ENCODE peak calls at places on chromosomes 3 and 15, in six cellular contexts. One of them, this sample, is unnamed.

GRCh38 chr3:42667096-42667522 is 13.6 kb downstream of the ZBTB47 start:
- DNase-seq in fibroblast of lung: no peak
- DNase-seq in GM23338: no peak
- DNase-seq in neural progenitor cell: no peak
- DNase-seq in astrocyte: no peak
- DNase-seq in H1: no peak
- DNase-seq in this sample: no peak

GRCh38 chr3:64224826-64225606 is at the start of gene PRICKLE2:
- DNase-seq in H1: peak; percentile 43
- DNase-seq in astrocyte: peak; percentile 90
- DNase-seq in fibroblast of lung: peak; percentile 92
- DNase-seq in neural progenitor cell: peak; percentile 92
- DNase-seq in GM23338: peak; percentile 86
- DNase-seq in this sample: peak; percentile 81

GRCh38 chr15:71109890-71110289 is 5.4 kb upstream of the THSD4 start:
- DNase-seq in neural progenitor cell: no peak
- DNase-seq in H1: no peak
- DNase-seq in fibroblast of lung: no peak
- DNase-seq in GM23338: no peak
- DNase-seq in astrocyte: no peak
- DNase-seq in this sample: no peak

GRCh38 chr3:141769171-141769894 is 6.1 kb downstream of the GRK7 start:
- DNase-seq in astrocyte: peak; percentile 34
- DNase-seq in neural progenitor cell: no peak
- DNase-seq in GM23338: no peak
- DNase-seq in H1: no peak
- DNase-seq in fibroblast of lung: peak; percentile 54
- DNase-seq in this sample: no peak

GRCh38 chr3:139534444-139534812 is 5.1 kb downstream of the RBP1 start:
- DNase-seq in astrocyte: peak; percentile 93
- DNase-seq in fibroblast of lung: peak; percentile 95
- DNase-seq in H1: no peak
- DNase-seq in GM23338: no peak
- DNase-seq in neural progenitor cell: peak; percentile 20
- DNase-seq in this sample: peak; percentile 91

GRCh38 chr15:88606437-88606794 is 14.7 kb upstream of the AEN start:
- DNase-seq in astrocyte: no peak
- DNase-seq in H1: no peak
- DNase-seq in GM23338: peak; percentile 71
- DNase-seq in fibroblast of lung: no peak
- DNase-seq in neural progenitor cell: no peak
- DNase-seq in this sample: no peak

GRCh38 chr3:42728056-42728455 is 25.5 kb upstream of the HHATL start:
- DNase-seq in GM23338: no peak
- DNase-seq in neural progenitor cell: no peak
- DNase-seq in astrocyte: no peak
- DNase-seq in fibroblast of lung: no peak
- DNase-seq in H1: no peak
- DNase-seq in this sample: no peak

GRCh38 chr3:141243295-141243707 is 11.7 kb downstream of the PXYLP1 start:
- DNase-seq in H1: no peak
- DNase-seq in fibroblast of lung: peak; percentile 69
- DNase-seq in astrocyte: peak; percentile 60
- DNase-seq in GM23338: no peak
- DNase-seq in neural progenitor cell: no peak
- DNase-seq in this sample: no peak

GRCh38 chr3:151008699-151009098 is 36.2 kb upstream of the CLRN1 start:
- DNase-seq in fibroblast of lung: peak; percentile 55
- DNase-seq in GM23338: peak; percentile 51
- DNase-seq in H1: no peak
- DNase-seq in astrocyte: peak; percentile 40
- DNase-seq in neural progenitor cell: peak; percentile 53
- DNase-seq in this sample: peak; percentile 11

GRCh38 chr3:128950223-128950938 is 43.5 kb downstream of the CFAP92 start:
- DNase-seq in H1: no peak
- DNase-seq in fibroblast of lung: peak; percentile 47
- DNase-seq in GM23338: peak; percentile 50
- DNase-seq in astrocyte: peak; percentile 29
- DNase-seq in neural progenitor cell: peak; percentile 61
- DNase-seq in this sample: no peak

GRCh38 chr3:26574766-26575165 is 47.8 kb upstream of the LRRC3B start:
- DNase-seq in fibroblast of lung: no peak
- DNase-seq in GM23338: no peak
- DNase-seq in H1: no peak
- DNase-seq in neural progenitor cell: no peak
- DNase-seq in astrocyte: no peak
- DNase-seq in this sample: no peak

GRCh38 chr3:31659246-31659645 is 126.5 kb downstream of the STT3B start:
- DNase-seq in H1: no peak
- DNase-seq in neural progenitor cell: no peak
- DNase-seq in GM23338: no peak
- DNase-seq in astrocyte: no peak
- DNase-seq in fibroblast of lung: no peak
- DNase-seq in this sample: no peak

GRCh38 chr15:70166506-70167087 is 68.9 kb upstream of the TLE3 start:
- DNase-seq in fibroblast of lung: no peak
- DNase-seq in H1: no peak
- DNase-seq in GM23338: no peak
- DNase-seq in astrocyte: no peak
- DNase-seq in neural progenitor cell: no peak
- DNase-seq in this sample: no peak

GRCh38 chr3:46258525-46258924 is 16.3 kb downstream of the CCR3 start:
- DNase-seq in GM23338: no peak
- DNase-seq in neural progenitor cell: no peak
- DNase-seq in fibroblast of lung: no peak
- DNase-seq in astrocyte: no peak
- DNase-seq in H1: no peak
- DNase-seq in this sample: no peak

GRCh38 chr3:105708980-105709379 is 159.8 kb downstream of the CBLB start:
- DNase-seq in astrocyte: no peak
- DNase-seq in neural progenitor cell: no peak
- DNase-seq in GM23338: no peak
- DNase-seq in H1: no peak
- DNase-seq in fibroblast of lung: no peak
- DNase-seq in this sample: no peak

GRCh38 chr3:42539871-42540714 is 37.6 kb downstream of the VIPR1 start:
- DNase-seq in GM23338: peak; percentile 94
- DNase-seq in H1: peak; percentile 56
- DNase-seq in astrocyte: no peak
- DNase-seq in fibroblast of lung: no peak
- DNase-seq in neural progenitor cell: peak; percentile 78
- DNase-seq in this sample: peak; percentile 24

GRCh38 chr3:183534249-183534648 is 21.3 kb downstream of the KLHL6 start:
- DNase-seq in fibroblast of lung: peak; percentile 29
- DNase-seq in astrocyte: no peak
- DNase-seq in GM23338: no peak
- DNase-seq in H1: no peak
- DNase-seq in neural progenitor cell: no peak
- DNase-seq in this sample: peak; percentile 40

GRCh38 chr3:46213201-46213600 is 5.1 kb upstream of the CCR1 start:
- DNase-seq in astrocyte: no peak
- DNase-seq in fibroblast of lung: no peak
- DNase-seq in neural progenitor cell: no peak
- DNase-seq in H1: no peak
- DNase-seq in GM23338: no peak
- DNase-seq in this sample: no peak

GRCh38 chr3:57877116-57877515 is 121.0 kb downstream of the SLMAP start:
- DNase-seq in astrocyte: peak; percentile 23
- DNase-seq in neural progenitor cell: no peak
- DNase-seq in H1: no peak
- DNase-seq in fibroblast of lung: peak; percentile 47
- DNase-seq in GM23338: no peak
- DNase-seq in this sample: no peak

GRCh38 chr3:34015204-34016142 is 217.0 kb downstream of the PDCD6IP start:
- DNase-seq in fibroblast of lung: no peak
- DNase-seq in neural progenitor cell: peak; percentile 43
- DNase-seq in astrocyte: no peak
- DNase-seq in GM23338: peak; percentile 79
- DNase-seq in H1: no peak
- DNase-seq in this sample: no peak

GRCh38 chr3:34017757-34018156 is 219.3 kb downstream of the PDCD6IP start:
- DNase-seq in H1: no peak
- DNase-seq in fibroblast of lung: no peak
- DNase-seq in neural progenitor cell: no peak
- DNase-seq in astrocyte: no peak
- DNase-seq in GM23338: no peak
- DNase-seq in this sample: no peak

GRCh38 chr3:34019158-34019557 is 220.7 kb downstream of the PDCD6IP start:
- DNase-seq in fibroblast of lung: no peak
- DNase-seq in neural progenitor cell: no peak
- DNase-seq in GM23338: no peak
- DNase-seq in astrocyte: no peak
- DNase-seq in H1: no peak
- DNase-seq in this sample: no peak

GRCh38 chr3:34013818-34014576 is 215.6 kb downstream of the PDCD6IP start:
- DNase-seq in GM23338: no peak
- DNase-seq in H1: no peak
- DNase-seq in neural progenitor cell: no peak
- DNase-seq in fibroblast of lung: no peak
- DNase-seq in astrocyte: no peak
- DNase-seq in this sample: no peak

DNA sequence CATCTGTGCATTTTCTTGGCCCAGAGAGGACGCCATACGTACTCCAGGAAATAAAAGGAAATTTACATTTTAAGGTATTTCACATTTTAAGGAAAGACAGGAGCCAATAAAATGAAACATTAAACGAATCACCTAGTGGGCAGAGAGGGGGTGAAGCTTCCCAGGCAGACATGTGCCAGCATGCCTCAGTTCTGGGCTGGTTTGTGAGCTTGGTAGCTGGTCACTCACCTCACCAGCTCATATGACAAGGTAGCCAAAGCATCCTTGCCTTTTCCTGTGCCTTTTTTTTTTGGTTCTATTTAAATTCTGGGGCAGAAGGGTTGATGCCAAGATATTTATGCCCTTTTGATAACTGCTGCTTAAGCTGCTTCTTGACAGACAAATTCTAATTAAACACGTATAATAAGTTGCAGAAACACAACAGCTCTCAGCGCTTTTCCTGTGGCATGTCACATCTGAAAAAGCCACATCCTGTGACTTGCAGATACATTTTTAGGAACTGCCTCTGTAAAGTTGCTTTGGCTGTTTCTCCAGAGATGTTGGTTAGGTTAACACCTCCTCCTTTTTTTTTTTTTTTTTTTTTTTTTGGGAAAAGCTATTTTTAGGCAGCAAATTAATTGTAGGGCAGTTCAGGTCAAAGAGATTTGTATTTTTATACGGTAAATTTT is 218.6 kb downstream of the PDCD6IP start:
- DNase-seq in H1: no peak
- DNase-seq in fibroblast of lung: no peak
- DNase-seq in astrocyte: no peak
- DNase-seq in GM23338: no peak
- DNase-seq in neural progenitor cell: no peak
- DNase-seq in this sample: peak; percentile 71
- H2AFZ ChIP-seq in H1: no peak overlapping the region
- H2AFZ ChIP-seq in fibroblast of lung: no peak overlapping the region
- H2AFZ ChIP-seq in astrocyte: no peak overlapping the region
- H2AFZ ChIP-seq in GM23338: no peak overlapping the region
- H2AFZ ChIP-seq in neural progenitor cell: no peak overlapping the region
- H2AFZ ChIP-seq in this sample: peak overlapping the region; percentile 13

GRCh38 chr3:126213376-126214044 is 33.1 kb upstream of the ALDH1L1 start:
- DNase-seq in astrocyte: peak; percentile 10
- DNase-seq in fibroblast of lung: no peak
- DNase-seq in GM23338: peak; percentile 10
- DNase-seq in H1: no peak
- DNase-seq in neural progenitor cell: peak; percentile 16
- DNase-seq in this sample: no peak
- TF ChIP-seq EZH2 in astrocyte: no peak
- TF ChIP-seq EZH2 in fibroblast of lung: no peak
- TF ChIP-seq EZH2 in GM23338: no peak
- TF ChIP-seq EZH2 in H1: peak; percentile 29
- TF ChIP-seq EZH2 in neural progenitor cell: no peak
- TF ChIP-seq EZH2 in this sample: no peak

GRCh38 chr15:84888639-84889038 is 4.2 kb downstream of the SLC28A1 start:
- DNase-seq in neural progenitor cell: no peak
- DNase-seq in H1: no peak
- DNase-seq in astrocyte: no peak
- DNase-seq in GM23338: no peak
- DNase-seq in fibroblast of lung: no peak
- DNase-seq in this sample: no peak

GRCh38 chr15:84886984-84887299 is 2.5 kb downstream of the SLC28A1 start:
- DNase-seq in neural progenitor cell: no peak
- DNase-seq in fibroblast of lung: no peak
- DNase-seq in astrocyte: no peak
- DNase-seq in GM23338: no peak
- DNase-seq in H1: no peak
- DNase-seq in this sample: no peak

GRCh38 chr15:84886211-84886983 is 1.9 kb downstream of the SLC28A1 start:
- DNase-seq in astrocyte: no peak
- DNase-seq in GM23338: no peak
- DNase-seq in neural progenitor cell: no peak
- DNase-seq in H1: no peak
- DNase-seq in fibroblast of lung: no peak
- DNase-seq in this sample: no peak

GRCh38 chr15:84889313-84889990 is 5.0 kb downstream of the SLC28A1 start:
- DNase-seq in fibroblast of lung: no peak
- DNase-seq in neural progenitor cell: no peak
- DNase-seq in astrocyte: no peak
- DNase-seq in GM23338: no peak
- DNase-seq in H1: no peak
- DNase-seq in this sample: no peak

GRCh38 chr15:84887928-84888327 is 3.5 kb downstream of the SLC28A1 start:
- DNase-seq in fibroblast of lung: no peak
- DNase-seq in H1: no peak
- DNase-seq in GM23338: no peak
- DNase-seq in astrocyte: no peak
- DNase-seq in neural progenitor cell: no peak
- DNase-seq in this sample: no peak
- H2AFZ ChIP-seq in fibroblast of lung: no peak overlapping the region
- H2AFZ ChIP-seq in H1: no peak overlapping the region
- H2AFZ ChIP-seq in GM23338: no peak overlapping the region
- H2AFZ ChIP-seq in astrocyte: no peak overlapping the region
- H2AFZ ChIP-seq in neural progenitor cell: no peak overlapping the region
- H2AFZ ChIP-seq in this sample: no peak overlapping the region

DNA sequence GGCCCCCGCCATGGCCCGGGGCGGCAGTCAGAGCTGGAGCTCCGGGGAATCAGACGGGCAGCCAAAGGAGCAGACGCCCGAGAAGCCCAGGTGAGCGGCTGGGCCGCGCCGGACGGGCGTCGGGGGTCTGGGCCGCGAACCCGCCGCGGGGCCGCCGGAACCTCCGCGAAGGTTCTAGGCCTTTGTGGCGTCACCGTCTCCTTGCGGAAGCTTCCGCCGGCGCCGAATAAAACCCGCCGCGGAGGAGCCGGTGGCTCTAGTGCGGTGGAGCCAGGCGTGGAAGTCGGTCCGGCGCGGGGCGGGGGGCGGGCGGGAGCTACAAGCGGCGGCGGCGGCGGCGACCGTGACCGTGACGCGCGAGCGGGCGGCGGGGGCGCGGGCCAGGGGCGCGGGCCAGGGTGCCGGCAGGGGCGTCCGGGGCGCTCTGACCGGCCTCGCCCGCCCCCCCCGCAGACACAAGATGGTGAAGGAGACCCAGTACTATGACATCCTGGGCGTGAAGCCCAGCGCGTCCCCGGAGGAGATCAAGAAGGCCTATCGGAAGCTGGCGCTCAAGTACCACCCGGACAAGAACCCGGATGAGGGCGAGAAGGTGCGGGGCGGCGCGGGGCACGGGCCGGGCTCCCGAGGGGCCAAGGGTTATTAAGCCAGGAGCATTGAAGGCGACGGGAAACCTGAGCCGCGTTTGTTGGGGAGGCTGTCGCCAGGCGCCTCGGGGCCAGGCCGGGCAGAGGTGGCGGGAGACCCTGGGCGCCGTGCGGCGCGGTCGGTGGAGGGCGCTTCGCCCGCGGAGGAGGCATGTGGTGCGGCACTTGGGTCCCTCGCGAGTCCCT is at the start of gene DNAJA4:
- DNase-seq in astrocyte: peak; percentile 31
- DNase-seq in GM23338: peak; percentile 76
- DNase-seq in fibroblast of lung: peak; percentile 46
- DNase-seq in H1: no peak
- DNase-seq in neural progenitor cell: peak; percentile 17
- DNase-seq in this sample: no peak
- TF ChIP-seq EZH2 in astrocyte: no peak
- TF ChIP-seq EZH2 in GM23338: no peak
- TF ChIP-seq EZH2 in fibroblast of lung: peak; percentile 32
- TF ChIP-seq EZH2 in H1: no peak
- TF ChIP-seq EZH2 in neural progenitor cell: no peak
- TF ChIP-seq EZH2 in this sample: peak; percentile 79